ENCODE peak calls at places on chromosomes 1 and 21, in seven cellular contexts. One of them, this sample, is unnamed.

GRCh38 chr1:50318428-50318827 is 104.8 kb downstream of the DMRTA2 start:
- DNase-seq in dorsolateral prefrontal cortex: no peak
- DNase-seq in dermis blood vessel endothelial cell: no peak
- DNase-seq in coronary artery: no peak
- DNase-seq in kidney glomerular epithelial cell: no peak
- DNase-seq in A172: no peak
- DNase-seq in stimulated activated CD4-positive, alpha-beta T cell treated with anti-CD3 and anti-CD28 coated beads, Interleukin-2, amount 100 ng/mL, for 24 hours: no peak
- DNase-seq in this sample: no peak

GRCh38 chr1:161721738-161722343 is 497 bp downstream of the FCRLB start:
- DNase-seq in dermis blood vessel endothelial cell: no peak
- DNase-seq in dorsolateral prefrontal cortex: no peak
- DNase-seq in kidney glomerular epithelial cell: peak
- DNase-seq in A172: peak
- DNase-seq in stimulated activated CD4-positive, alpha-beta T cell treated with anti-CD3 and anti-CD28 coated beads, Interleukin-2, amount 100 ng/mL, for 24 hours: no peak
- DNase-seq in coronary artery: no peak
- DNase-seq in this sample: peak

GRCh38 chr1:76949503-76949902 is 82.2 kb downstream of the ST6GALNAC5 start:
- DNase-seq in kidney glomerular epithelial cell: peak
- DNase-seq in A172: peak
- DNase-seq in coronary artery: no peak
- DNase-seq in dermis blood vessel endothelial cell: no peak
- DNase-seq in stimulated activated CD4-positive, alpha-beta T cell treated with anti-CD3 and anti-CD28 coated beads, Interleukin-2, amount 100 ng/mL, for 24 hours: no peak
- DNase-seq in dorsolateral prefrontal cortex: no peak
- DNase-seq in this sample: no peak

GRCh38 chr1:245520611-245521010 is 365.8 kb downstream of the KIF26B start:
- DNase-seq in dorsolateral prefrontal cortex: no peak
- DNase-seq in stimulated activated CD4-positive, alpha-beta T cell treated with anti-CD3 and anti-CD28 coated beads, Interleukin-2, amount 100 ng/mL, for 24 hours: no peak
- DNase-seq in dermis blood vessel endothelial cell: no peak
- DNase-seq in A172: no peak
- DNase-seq in kidney glomerular epithelial cell: peak
- DNase-seq in coronary artery: no peak
- DNase-seq in this sample: peak

GRCh38 chr1:162235261-162235780 is 141.3 kb downstream of the SPATA46 start:
- DNase-seq in dorsolateral prefrontal cortex: no peak
- DNase-seq in kidney glomerular epithelial cell: peak
- DNase-seq in A172: no peak
- DNase-seq in stimulated activated CD4-positive, alpha-beta T cell treated with anti-CD3 and anti-CD28 coated beads, Interleukin-2, amount 100 ng/mL, for 24 hours: no peak
- DNase-seq in dermis blood vessel endothelial cell: no peak
- DNase-seq in coronary artery: no peak
- DNase-seq in this sample: peak

GRCh38 chr1:2379733-2380404 is 11.5 kb downstream of the MORN1 start:
- DNase-seq in stimulated activated CD4-positive, alpha-beta T cell treated with anti-CD3 and anti-CD28 coated beads, Interleukin-2, amount 100 ng/mL, for 24 hours: no peak
- DNase-seq in A172: no peak
- DNase-seq in kidney glomerular epithelial cell: no peak
- DNase-seq in dermis blood vessel endothelial cell: no peak
- DNase-seq in coronary artery: no peak
- DNase-seq in dorsolateral prefrontal cortex: no peak
- DNase-seq in this sample: no peak

GRCh38 chr1:222286039-222286438 is 261.9 kb downstream of the HHIPL2 start:
- DNase-seq in dermis blood vessel endothelial cell: no peak
- DNase-seq in coronary artery: no peak
- DNase-seq in dorsolateral prefrontal cortex: no peak
- DNase-seq in stimulated activated CD4-positive, alpha-beta T cell treated with anti-CD3 and anti-CD28 coated beads, Interleukin-2, amount 100 ng/mL, for 24 hours: no peak
- DNase-seq in kidney glomerular epithelial cell: peak
- DNase-seq in A172: no peak
- DNase-seq in this sample: no peak

GRCh38 chr21:16418211-16418610 is 688.4 kb downstream of the USP25 start:
- DNase-seq in stimulated activated CD4-positive, alpha-beta T cell treated with anti-CD3 and anti-CD28 coated beads, Interleukin-2, amount 100 ng/mL, for 24 hours: no peak
- DNase-seq in A172: peak
- DNase-seq in coronary artery: no peak
- DNase-seq in dermis blood vessel endothelial cell: peak
- DNase-seq in dorsolateral prefrontal cortex: no peak
- DNase-seq in kidney glomerular epithelial cell: no peak
- DNase-seq in this sample: no peak

GRCh38 chr1:45913183-45913924 is 109.9 kb downstream of the MAST2 start:
- DNase-seq in coronary artery: peak
- DNase-seq in dorsolateral prefrontal cortex: no peak
- DNase-seq in stimulated activated CD4-positive, alpha-beta T cell treated with anti-CD3 and anti-CD28 coated beads, Interleukin-2, amount 100 ng/mL, for 24 hours: no peak
- DNase-seq in A172: no peak
- DNase-seq in kidney glomerular epithelial cell: peak
- DNase-seq in dermis blood vessel endothelial cell: no peak
- DNase-seq in this sample: no peak

GRCh38 chr1:67827688-67828087 is 5.6 kb downstream of the GNG12 start:
- DNase-seq in dermis blood vessel endothelial cell: no peak
- DNase-seq in A172: no peak
- DNase-seq in stimulated activated CD4-positive, alpha-beta T cell treated with anti-CD3 and anti-CD28 coated beads, Interleukin-2, amount 100 ng/mL, for 24 hours: no peak
- DNase-seq in kidney glomerular epithelial cell: no peak
- DNase-seq in coronary artery: no peak
- DNase-seq in dorsolateral prefrontal cortex: no peak
- DNase-seq in this sample: no peak

GRCh38 chr1:180244840-180245239 is 14.8 kb downstream of the LHX4 start:
- DNase-seq in coronary artery: no peak
- DNase-seq in stimulated activated CD4-positive, alpha-beta T cell treated with anti-CD3 and anti-CD28 coated beads, Interleukin-2, amount 100 ng/mL, for 24 hours: no peak
- DNase-seq in dorsolateral prefrontal cortex: no peak
- DNase-seq in kidney glomerular epithelial cell: no peak
- DNase-seq in A172: no peak
- DNase-seq in dermis blood vessel endothelial cell: no peak
- DNase-seq in this sample: no peak

GRCh38 chr1:116391207-116391606 is 18.2 kb downstream of the ATP1A1 start:
- DNase-seq in dorsolateral prefrontal cortex: no peak
- DNase-seq in coronary artery: no peak
- DNase-seq in kidney glomerular epithelial cell: no peak
- DNase-seq in A172: no peak
- DNase-seq in stimulated activated CD4-positive, alpha-beta T cell treated with anti-CD3 and anti-CD28 coated beads, Interleukin-2, amount 100 ng/mL, for 24 hours: no peak
- DNase-seq in dermis blood vessel endothelial cell: no peak
- DNase-seq in this sample: no peak

GRCh38 chr1:189007824-189008223 is 1469.8 kb downstream of the BRINP3 start:
- DNase-seq in A172: no peak
- DNase-seq in stimulated activated CD4-positive, alpha-beta T cell treated with anti-CD3 and anti-CD28 coated beads, Interleukin-2, amount 100 ng/mL, for 24 hours: no peak
- DNase-seq in dorsolateral prefrontal cortex: no peak
- DNase-seq in kidney glomerular epithelial cell: no peak
- DNase-seq in dermis blood vessel endothelial cell: no peak
- DNase-seq in coronary artery: no peak
- DNase-seq in this sample: no peak

GRCh38 chr1:31700468-31701136 is 3.2 kb downstream of the COL16A1 start:
- DNase-seq in coronary artery: no peak
- DNase-seq in kidney glomerular epithelial cell: no peak
- DNase-seq in stimulated activated CD4-positive, alpha-beta T cell treated with anti-CD3 and anti-CD28 coated beads, Interleukin-2, amount 100 ng/mL, for 24 hours: no peak
- DNase-seq in dermis blood vessel endothelial cell: no peak
- DNase-seq in A172: no peak
- DNase-seq in dorsolateral prefrontal cortex: no peak
- DNase-seq in this sample: no peak

GRCh38 chr1:9311489-9311888 is 18.8 kb downstream of the SPSB1 start:
- DNase-seq in dermis blood vessel endothelial cell: no peak
- DNase-seq in A172: no peak
- DNase-seq in stimulated activated CD4-positive, alpha-beta T cell treated with anti-CD3 and anti-CD28 coated beads, Interleukin-2, amount 100 ng/mL, for 24 hours: no peak
- DNase-seq in dorsolateral prefrontal cortex: no peak
- DNase-seq in coronary artery: no peak
- DNase-seq in kidney glomerular epithelial cell: no peak
- DNase-seq in this sample: no peak

GRCh38 chr1:247357781-247358211 is 26.1 kb upstream of the ZNF496 start:
- DNase-seq in kidney glomerular epithelial cell: peak
- DNase-seq in stimulated activated CD4-positive, alpha-beta T cell treated with anti-CD3 and anti-CD28 coated beads, Interleukin-2, amount 100 ng/mL, for 24 hours: no peak
- DNase-seq in coronary artery: no peak
- DNase-seq in dermis blood vessel endothelial cell: no peak
- DNase-seq in dorsolateral prefrontal cortex: no peak
- DNase-seq in A172: peak
- DNase-seq in this sample: peak

GRCh38 chr1:33577663-33578062 is 105.2 kb downstream of the ZSCAN20 start:
- DNase-seq in stimulated activated CD4-positive, alpha-beta T cell treated with anti-CD3 and anti-CD28 coated beads, Interleukin-2, amount 100 ng/mL, for 24 hours: no peak
- DNase-seq in dermis blood vessel endothelial cell: no peak
- DNase-seq in kidney glomerular epithelial cell: no peak
- DNase-seq in dorsolateral prefrontal cortex: no peak
- DNase-seq in A172: no peak
- DNase-seq in coronary artery: no peak
- DNase-seq in this sample: no peak

GRCh38 chr1:150259217-150259616 is 1.6 kb downstream of the CA14 start:
- DNase-seq in coronary artery: no peak
- DNase-seq in stimulated activated CD4-positive, alpha-beta T cell treated with anti-CD3 and anti-CD28 coated beads, Interleukin-2, amount 100 ng/mL, for 24 hours: no peak
- DNase-seq in kidney glomerular epithelial cell: no peak
- DNase-seq in dermis blood vessel endothelial cell: no peak
- DNase-seq in dorsolateral prefrontal cortex: peak
- DNase-seq in A172: no peak
- DNase-seq in this sample: no peak

GRCh38 chr1:44154665-44155064 is 13.2 kb upstream of the KLF18 start:
- DNase-seq in coronary artery: no peak
- DNase-seq in stimulated activated CD4-positive, alpha-beta T cell treated with anti-CD3 and anti-CD28 coated beads, Interleukin-2, amount 100 ng/mL, for 24 hours: no peak
- DNase-seq in dorsolateral prefrontal cortex: no peak
- DNase-seq in kidney glomerular epithelial cell: no peak
- DNase-seq in A172: peak
- DNase-seq in dermis blood vessel endothelial cell: no peak
- DNase-seq in this sample: no peak

GRCh38 chr1:17167783-17168479 is 37.0 kb upstream of the PADI1 start:
- DNase-seq in kidney glomerular epithelial cell: peak
- DNase-seq in stimulated activated CD4-positive, alpha-beta T cell treated with anti-CD3 and anti-CD28 coated beads, Interleukin-2, amount 100 ng/mL, for 24 hours: no peak
- DNase-seq in coronary artery: no peak
- DNase-seq in A172: peak
- DNase-seq in dermis blood vessel endothelial cell: no peak
- DNase-seq in dorsolateral prefrontal cortex: no peak
- DNase-seq in this sample: peak

GRCh38 chr1:54384921-54385726 is 21.1 kb downstream of the SSBP3 start:
- DNase-seq in dermis blood vessel endothelial cell: peak
- DNase-seq in coronary artery: no peak
- DNase-seq in stimulated activated CD4-positive, alpha-beta T cell treated with anti-CD3 and anti-CD28 coated beads, Interleukin-2, amount 100 ng/mL, for 24 hours: no peak
- DNase-seq in dorsolateral prefrontal cortex: no peak
- DNase-seq in A172: no peak
- DNase-seq in kidney glomerular epithelial cell: no peak
- DNase-seq in this sample: no peak

GRCh38 chr1:240122639-240123604 is 31.2 kb downstream of the FMN2 start:
- DNase-seq in A172: no peak
- DNase-seq in coronary artery: no peak
- DNase-seq in dorsolateral prefrontal cortex: peak
- DNase-seq in kidney glomerular epithelial cell: peak
- DNase-seq in stimulated activated CD4-positive, alpha-beta T cell treated with anti-CD3 and anti-CD28 coated beads, Interleukin-2, amount 100 ng/mL, for 24 hours: no peak
- DNase-seq in dermis blood vessel endothelial cell: no peak
- DNase-seq in this sample: no peak

GRCh38 chr21:43867936-43868335 is 2.9 kb downstream of the AGPAT3 start:
- DNase-seq in A172: no peak
- DNase-seq in stimulated activated CD4-positive, alpha-beta T cell treated with anti-CD3 and anti-CD28 coated beads, Interleukin-2, amount 100 ng/mL, for 24 hours: no peak
- DNase-seq in dorsolateral prefrontal cortex: no peak
- DNase-seq in dermis blood vessel endothelial cell: no peak
- DNase-seq in kidney glomerular epithelial cell: no peak
- DNase-seq in coronary artery: no peak
- DNase-seq in this sample: no peak

GRCh38 chr1:27519341-27520258 is 29.6 kb upstream of the WASF2 start:
- DNase-seq in stimulated activated CD4-positive, alpha-beta T cell treated with anti-CD3 and anti-CD28 coated beads, Interleukin-2, amount 100 ng/mL, for 24 hours: no peak
- DNase-seq in coronary artery: no peak
- DNase-seq in dermis blood vessel endothelial cell: no peak
- DNase-seq in A172: no peak
- DNase-seq in kidney glomerular epithelial cell: peak
- DNase-seq in dorsolateral prefrontal cortex: peak
- DNase-seq in this sample: peak

GRCh38 chr1:234875953-234876814 is 252.5 kb downstream of the TOMM20 start:
- DNase-seq in stimulated activated CD4-positive, alpha-beta T cell treated with anti-CD3 and anti-CD28 coated beads, Interleukin-2, amount 100 ng/mL, for 24 hours: peak
- DNase-seq in dermis blood vessel endothelial cell: peak
- DNase-seq in kidney glomerular epithelial cell: no peak
- DNase-seq in coronary artery: no peak
- DNase-seq in dorsolateral prefrontal cortex: no peak
- DNase-seq in A172: no peak
- DNase-seq in this sample: peak

GRCh38 chr1:175649416-175649815 is 94.0 kb downstream of the TNR start:
- DNase-seq in dorsolateral prefrontal cortex: no peak
- DNase-seq in A172: no peak
- DNase-seq in kidney glomerular epithelial cell: no peak
- DNase-seq in dermis blood vessel endothelial cell: no peak
- DNase-seq in stimulated activated CD4-positive, alpha-beta T cell treated with anti-CD3 and anti-CD28 coated beads, Interleukin-2, amount 100 ng/mL, for 24 hours: no peak
- DNase-seq in coronary artery: no peak
- DNase-seq in this sample: no peak

GRCh38 chr1:201023517-201023902 is at the start of gene KIF21B:
- DNase-seq in stimulated activated CD4-positive, alpha-beta T cell treated with anti-CD3 and anti-CD28 coated beads, Interleukin-2, amount 100 ng/mL, for 24 hours: peak
- DNase-seq in coronary artery: no peak
- DNase-seq in A172: peak
- DNase-seq in kidney glomerular epithelial cell: peak
- DNase-seq in dermis blood vessel endothelial cell: peak
- DNase-seq in dorsolateral prefrontal cortex: peak
- DNase-seq in this sample: peak

GRCh38 chr1:1259540-1259939 is 13.0 kb upstream of the C1QTNF12 start:
- DNase-seq in A172: no peak
- DNase-seq in kidney glomerular epithelial cell: no peak
- DNase-seq in stimulated activated CD4-positive, alpha-beta T cell treated with anti-CD3 and anti-CD28 coated beads, Interleukin-2, amount 100 ng/mL, for 24 hours: no peak
- DNase-seq in dermis blood vessel endothelial cell: no peak
- DNase-seq in coronary artery: no peak
- DNase-seq in dorsolateral prefrontal cortex: no peak
- DNase-seq in this sample: no peak

GRCh38 chr21:46027855-46028493 is 46.4 kb downstream of the COL6A1 start:
- DNase-seq in A172: no peak
- DNase-seq in stimulated activated CD4-positive, alpha-beta T cell treated with anti-CD3 and anti-CD28 coated beads, Interleukin-2, amount 100 ng/mL, for 24 hours: no peak
- DNase-seq in dorsolateral prefrontal cortex: no peak
- DNase-seq in coronary artery: no peak
- DNase-seq in kidney glomerular epithelial cell: no peak
- DNase-seq in dermis blood vessel endothelial cell: no peak
- DNase-seq in this sample: no peak

GRCh38 chr1:32741067-32741416 is 38.5 kb upstream of the SYNC start:
- DNase-seq in kidney glomerular epithelial cell: no peak
- DNase-seq in dorsolateral prefrontal cortex: no peak
- DNase-seq in coronary artery: no peak
- DNase-seq in dermis blood vessel endothelial cell: no peak
- DNase-seq in stimulated activated CD4-positive, alpha-beta T cell treated with anti-CD3 and anti-CD28 coated beads, Interleukin-2, amount 100 ng/mL, for 24 hours: no peak
- DNase-seq in A172: no peak
- DNase-seq in this sample: no peak

GRCh38 chr1:84693774-84694173 is 3.5 kb upstream of the SSX2IP start:
- DNase-seq in kidney glomerular epithelial cell: no peak
- DNase-seq in dermis blood vessel endothelial cell: no peak
- DNase-seq in coronary artery: no peak
- DNase-seq in dorsolateral prefrontal cortex: no peak
- DNase-seq in stimulated activated CD4-positive, alpha-beta T cell treated with anti-CD3 and anti-CD28 coated beads, Interleukin-2, amount 100 ng/mL, for 24 hours: no peak
- DNase-seq in A172: no peak
- DNase-seq in this sample: no peak

GRCh38 chr1:154865442-154866256 is 4.4 kb downstream of the KCNN3 start:
- DNase-seq in dorsolateral prefrontal cortex: no peak
- DNase-seq in A172: no peak
- DNase-seq in dermis blood vessel endothelial cell: no peak
- DNase-seq in coronary artery: no peak
- DNase-seq in stimulated activated CD4-positive, alpha-beta T cell treated with anti-CD3 and anti-CD28 coated beads, Interleukin-2, amount 100 ng/mL, for 24 hours: no peak
- DNase-seq in kidney glomerular epithelial cell: no peak
- DNase-seq in this sample: no peak

GRCh38 chr1:218496561-218496960 is 151.4 kb downstream of the TGFB2 start:
- DNase-seq in coronary artery: no peak
- DNase-seq in A172: peak
- DNase-seq in dorsolateral prefrontal cortex: no peak
- DNase-seq in stimulated activated CD4-positive, alpha-beta T cell treated with anti-CD3 and anti-CD28 coated beads, Interleukin-2, amount 100 ng/mL, for 24 hours: no peak
- DNase-seq in kidney glomerular epithelial cell: peak
- DNase-seq in dermis blood vessel endothelial cell: peak
- DNase-seq in this sample: peak

GRCh38 chr1:23343246-23344110 is 606 bp downstream of the HNRNPR start:
- DNase-seq in A172: peak
- DNase-seq in coronary artery: peak
- DNase-seq in stimulated activated CD4-positive, alpha-beta T cell treated with anti-CD3 and anti-CD28 coated beads, Interleukin-2, amount 100 ng/mL, for 24 hours: peak
- DNase-seq in kidney glomerular epithelial cell: peak
- DNase-seq in dorsolateral prefrontal cortex: no peak
- DNase-seq in dermis blood vessel endothelial cell: peak
- DNase-seq in this sample: peak

GRCh38 chr21:41634858-41635257 is 126.9 kb upstream of the TMPRSS2 start:
- DNase-seq in kidney glomerular epithelial cell: no peak
- DNase-seq in A172: no peak
- DNase-seq in dorsolateral prefrontal cortex: no peak
- DNase-seq in dermis blood vessel endothelial cell: no peak
- DNase-seq in stimulated activated CD4-positive, alpha-beta T cell treated with anti-CD3 and anti-CD28 coated beads, Interleukin-2, amount 100 ng/mL, for 24 hours: no peak
- DNase-seq in coronary artery: no peak
- DNase-seq in this sample: peak